ENCODE peak calls at places on chromosomes 7 and 10, in five cellular contexts. G is H9, B is trophoblast cell, E is H1, Y is mesenchymal stem cell. Z is an unnamed sample.

GRCh38 chr10:72335394-72336258 is 19.1 kb downstream of the DNAJB12 start:
- DNase-seq in Y (peak; percentile 78), B (no peak), G (no peak), E (no peak), Z (no peak)

GRCh38 chr7:159010411-159010810 is 134.3 kb downstream of the VIPR2 start:
- DNase-seq in G (no peak), E (no peak), B (no peak), Y (no peak), Z (no peak)

GRCh38 chr7:1899201-1899600 is 229.1 kb downstream of the ELFN1 start:
- DNase-seq in G (no peak), Y (no peak), B (no peak), E (no peak), Z (no peak)

GRCh38 chr7:16268821-16269768 is 152.2 kb downstream of the CRPPA start:
- DNase-seq in G (no peak), Y (peak; percentile 66), B (peak; percentile 69), E (no peak), Z (no peak)

GRCh38 chr10:70829543-70829942 is 13.8 kb downstream of the SGPL1 start:
- DNase-seq in G (no peak), E (no peak), Y (no peak), B (no peak), Z (no peak)

GRCh38 chr7:16431646-16432424 is 10.5 kb upstream of the CRPPA start:
- DNase-seq in B (peak; percentile 59), E (no peak), G (no peak), Y (peak; percentile 26), Z (no peak)

GRCh38 chr10:128036746-128037542 is 89.3 kb downstream of the MKI67 start:
- DNase-seq in E (no peak), Y (peak; percentile 59), G (no peak), B (peak; percentile 28), Z (no peak)

GRCh38 chr7:96838481-96838880 is 128.8 kb upstream of the SEM1 start:
- DNase-seq in B (no peak), Y (no peak), E (no peak), G (no peak), Z (no peak)

DNA sequence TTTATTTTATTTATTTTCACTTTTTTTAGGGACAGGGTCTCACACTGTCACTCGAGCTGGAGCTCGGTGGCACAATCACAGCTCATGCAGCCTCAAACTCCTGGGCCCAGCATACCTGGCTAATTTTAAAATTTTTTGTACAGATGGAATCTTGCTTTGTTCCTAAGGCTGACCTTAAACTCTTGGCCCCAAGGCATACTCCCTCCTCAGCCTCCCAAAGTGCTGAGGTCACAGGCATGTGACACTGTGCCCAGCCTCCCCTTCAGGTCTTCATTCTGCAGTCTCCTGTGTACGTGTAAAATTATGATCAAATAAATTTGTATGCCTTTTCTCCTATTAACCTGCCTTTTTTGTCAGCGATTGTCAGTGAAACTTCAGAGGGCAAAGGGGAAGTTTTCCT is 17.8 kb upstream of the TCTN3 start:
- DNase-seq in B (peak; percentile 91), Y (no peak), G (no peak), E (no peak), Z (no peak)
- H2BK12ac ChIP-seq in B (no peak overlapping the region), Y (no peak overlapping the region), G (no peak overlapping the region), E (no peak overlapping the region), Z (no peak overlapping the region)

DNA sequence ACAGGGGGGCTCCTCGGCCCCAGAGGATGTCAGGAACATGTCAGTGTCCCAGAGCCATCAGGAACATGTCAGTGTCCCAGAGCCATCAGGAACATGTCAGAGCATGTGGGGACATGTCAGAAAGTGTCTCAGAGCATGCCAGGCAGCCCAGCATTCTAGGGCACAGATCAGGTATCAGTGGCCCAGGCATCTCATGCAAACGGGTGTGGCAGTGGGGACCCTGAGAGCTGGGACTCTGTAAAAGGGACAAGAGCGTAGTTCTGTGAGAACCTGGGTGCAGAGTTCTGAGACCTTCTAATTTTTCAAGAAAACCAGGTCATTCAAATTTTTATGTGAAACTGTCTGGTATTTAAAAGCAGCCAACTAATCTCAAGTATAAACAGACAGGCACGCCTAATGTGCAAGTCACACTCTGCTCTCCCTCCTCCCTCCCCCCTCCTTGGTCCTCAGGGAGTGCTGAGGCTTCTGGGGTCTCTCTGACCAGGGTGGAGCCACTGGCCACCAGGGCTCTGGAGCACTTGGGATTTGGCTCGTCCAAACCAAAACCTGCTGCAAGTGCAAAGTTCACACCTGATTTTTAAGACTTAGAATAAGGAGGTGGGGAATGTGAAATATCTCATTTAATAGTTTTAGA is 64.6 kb downstream of the ALOX5 start:
- DNase-seq in Y (no peak), E (peak; percentile 22), G (no peak), B (no peak), Z (no peak)
- H2BK12ac ChIP-seq in Y (no peak overlapping the region), E (no peak overlapping the region), G (no peak overlapping the region), B (no peak overlapping the region), Z (no peak overlapping the region)

DNA sequence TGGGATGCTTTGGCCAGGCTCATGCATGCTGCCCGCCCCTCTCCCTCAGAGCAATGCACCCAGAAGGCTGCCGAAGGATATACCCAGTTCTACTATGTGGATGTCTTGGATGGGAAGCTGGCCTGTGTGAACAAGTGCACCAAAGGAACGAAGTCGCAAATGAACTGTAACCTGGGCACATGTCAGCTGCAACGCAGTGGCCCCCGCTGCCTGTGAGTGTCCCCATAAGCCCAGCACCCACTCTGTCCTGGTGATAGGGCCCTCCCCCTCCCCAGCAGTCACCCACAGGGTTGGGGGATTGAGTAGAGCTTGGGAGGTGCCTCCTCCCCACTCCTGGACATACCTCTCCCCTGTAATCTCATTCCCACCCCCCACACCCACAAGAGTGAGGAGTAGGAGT is 7.0 kb upstream of the MUC17 start:
- DNase-seq in B (no peak), Y (no peak), E (no peak), G (no peak), Z (no peak)
- H2BK12ac ChIP-seq in B (no peak overlapping the region), Y (no peak overlapping the region), E (no peak overlapping the region), G (no peak overlapping the region), Z (no peak overlapping the region)

GRCh38 chr7:133602291-133602690 is 349.4 kb downstream of the EXOC4 start:
- DNase-seq in B (no peak), Y (no peak), E (no peak), G (no peak), Z (no peak)
- H2BK12ac ChIP-seq in B (no peak overlapping the region), Y (no peak overlapping the region), E (no peak overlapping the region), G (no peak overlapping the region), Z (no peak overlapping the region)

DNA sequence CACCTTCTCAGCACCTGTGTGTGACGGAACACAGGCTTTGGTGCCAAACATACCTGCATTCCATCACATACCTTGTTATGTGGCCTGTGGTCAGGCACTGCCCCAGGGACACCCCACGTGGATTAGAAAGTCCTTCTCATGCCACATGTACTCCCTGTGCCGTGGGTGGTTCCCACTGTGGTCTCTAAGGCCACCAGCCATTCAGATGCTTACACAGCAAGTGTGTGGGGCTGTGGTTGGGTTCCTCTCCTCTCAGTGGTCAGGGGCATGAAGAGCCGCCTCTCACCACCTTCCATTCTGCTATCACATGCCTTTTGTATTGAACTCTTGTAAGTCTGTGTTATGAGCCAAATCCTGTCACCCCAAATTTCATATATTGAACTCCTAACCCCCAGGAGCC is 85.1 kb upstream of the IGFBP3 start:
- DNase-seq in E (no peak), Y (no peak), G (no peak), B (no peak), Z (no peak)
- H2BK12ac ChIP-seq in E (no peak overlapping the region), Y (peak overlapping the region; percentile 54), G (no peak overlapping the region), B (no peak overlapping the region), Z (no peak overlapping the region)

GRCh38 chr10:3034611-3035010 is 32.7 kb upstream of the PFKP start:
- DNase-seq in E (no peak), B (no peak), G (no peak), Y (no peak), Z (no peak)
- H2BK12ac ChIP-seq in E (no peak overlapping the region), B (no peak overlapping the region), G (no peak overlapping the region), Y (no peak overlapping the region), Z (no peak overlapping the region)